ENCODE peak calls at places on chromosomes 4 and X, in nine cellular contexts. L, V, F, E, D, U, X, M and A are unnamed samples.

GRCh38 chr4:110840221-110840654 is 217.4 kb upstream of the PITX2 start:
- DNase-seq in U (no peak), M (peak), D (no peak), E (no peak), V (no peak), L (no peak), F (no peak), X (no peak), A (no peak)

GRCh38 chrX:86002076-86002896 is 45.1 kb downstream of the CHM start:
- DNase-seq in X (no peak), D (peak), U (no peak), L (peak), M (peak), V (peak), F (peak), E (no peak), A (no peak)

GRCh38 chr4:150117094-150117493 is 38.8 kb downstream of the DCLK2 start:
- DNase-seq in U (no peak), V (no peak), M (no peak), L (no peak), D (no peak), X (peak), F (no peak), E (no peak), A (no peak)

GRCh38 chr4:116005037-116005805 is 891.8 kb upstream of the NDST4 start:
- DNase-seq in X (no peak), E (no peak), F (no peak), L (no peak), M (no peak), U (no peak), D (no peak), V (no peak), A (no peak)

GRCh38 chr4:36677122-36677521 is 395.7 kb downstream of the DTHD1 start:
- DNase-seq in X (no peak), F (no peak), U (no peak), L (no peak), M (peak), E (no peak), D (no peak), V (no peak), A (no peak)

GRCh38 chr4:10171055-10171454 is 54.5 kb upstream of the WDR1 start:
- DNase-seq in E (no peak), L (no peak), X (no peak), M (no peak), V (peak), D (no peak), F (no peak), U (no peak), A (no peak)

GRCh38 chr4:57136281-57136680 is 26.1 kb upstream of the IGFBP7 start:
- DNase-seq in X (no peak), L (no peak), M (peak), V (no peak), U (no peak), F (no peak), D (no peak), E (no peak), A (no peak)

GRCh38 chr4:680565-680930 is 6.2 kb downstream of the MYL5 start:
- DNase-seq in U (no peak), X (no peak), V (peak), L (no peak), F (peak), D (peak), E (no peak), M (no peak), A (peak)

GRCh38 chr4:151284534-151285245 is 7.7 kb downstream of the PRSS48 start:
- DNase-seq in M (no peak), D (no peak), U (no peak), X (no peak), V (no peak), F (no peak), E (no peak), L (no peak), A (no peak)
- TF ChIP-seq CTCF in M (no peak), D (no peak), U (no peak), X (no peak), V (no peak), F (no peak), E (no peak), L (no peak), A (no peak)

GRCh38 chr4:48343531-48343930 is 2.2 kb downstream of the SLAIN2 start:
- DNase-seq in U (no peak), F (no peak), M (no peak), X (no peak), V (no peak), L (no peak), E (no peak), D (no peak), A (no peak)

GRCh38 chr4:48340905-48341775 is at the start of gene SLAIN2:
- DNase-seq in L (peak), E (peak), X (peak), F (peak), D (peak), U (peak), V (peak), M (peak), A (peak)

GRCh38 chr4:48342559-48342878 is 1.2 kb downstream of the SLAIN2 start:
- DNase-seq in V (no peak), X (no peak), M (no peak), D (no peak), U (no peak), L (peak), F (no peak), E (no peak), A (no peak)

GRCh38 chr4:48343035-48343434 is 1.7 kb downstream of the SLAIN2 start:
- DNase-seq in V (peak), X (no peak), M (no peak), L (no peak), F (no peak), E (no peak), D (no peak), U (no peak), A (no peak)

GRCh38 chr4:48341776-48342558 is 638 bp downstream of the SLAIN2 start:
- DNase-seq in F (peak), X (peak), M (peak), V (peak), L (peak), E (peak), U (peak), D (peak), A (peak)
- TF ChIP-seq CTCF in F (no peak), X (no peak), M (no peak), V (no peak), L (no peak), E (no peak), U (no peak), D (no peak), A (peak)

GRCh38 chr4:113878718-113879117 is 100.7 kb downstream of the ARSJ start:
- DNase-seq in D (peak), F (peak), U (no peak), L (no peak), E (no peak), M (peak), X (no peak), V (peak), A (peak)
- TF ChIP-seq CTCF in D (peak), F (peak), U (no peak), L (peak), E (no peak), M (peak), X (no peak), V (no peak), A (peak)

GRCh38 chrX:102835504-102836146 is 101.4 kb upstream of the RAB40AL start:
- DNase-seq in E (no peak), X (no peak), U (peak), V (peak), M (peak), F (peak), D (peak), L (peak), A (peak)

GRCh38 chrX:102841706-102842003 is 95.4 kb upstream of the RAB40AL start:
- DNase-seq in X (no peak), L (no peak), M (no peak), D (no peak), E (no peak), U (no peak), F (no peak), V (no peak), A (no peak)

GRCh38 chrX:102837843-102838242 is 99.2 kb upstream of the RAB40AL start:
- DNase-seq in F (no peak), L (no peak), M (no peak), U (no peak), E (no peak), V (no peak), X (no peak), D (no peak), A (no peak)

GRCh38 chrX:102845020-102845419 is 92.1 kb upstream of the RAB40AL start:
- DNase-seq in D (no peak), V (no peak), E (no peak), U (no peak), X (no peak), M (no peak), L (no peak), F (no peak), A (no peak)

GRCh38 chrX:102840871-102841705 is 96.0 kb upstream of the RAB40AL start:
- DNase-seq in L (no peak), E (no peak), X (no peak), M (peak), V (peak), F (no peak), U (no peak), D (no peak), A (no peak)
- TF ChIP-seq CTCF in L (peak), E (no peak), X (no peak), M (no peak), V (peak), F (no peak), U (no peak), D (peak), A (peak)

GRCh38 chrX:100368167-100368566 is 41.9 kb downstream of the PCDH19 start:
- DNase-seq in E (no peak), D (peak), V (peak), M (no peak), F (peak), X (no peak), U (peak), L (peak), A (no peak)
- TF ChIP-seq CTCF in E (no peak), D (peak), V (peak), M (peak), F (no peak), X (peak), U (no peak), L (peak), A (no peak)